ENCODE peak calls at places on chromosome 19, in ten cellular contexts. M is T-helper 17 cell; R is cardiac fibroblast; V is left lung; G is activated T-cell treated with anti-CD3 and anti-CD28 coated beads, Interleukin-2, amount 50 U/mL, for 72 hours; K is Kasumi-1; H is activated T-helper 1 cell treated with anti-CD3 and anti-CD28 coated beads, Interleukin-2, amount 50 U/mL, for 16 hours; T is EH; L is NCI-H1092 treated with DMSO at 0.1 percent for 48 hours; E is AG20443. W is an unnamed sample.

GRCh38 chr19:30394481-30395151 is 22.4 kb downstream of the ZNF536 start:
- DNase-seq in M (no peak), R (no peak), V (no peak), G (no peak), K (no peak), H (no peak), T (no peak), L (no peak), E (no peak), W (no peak)

GRCh38 chr19:32537626-32538025 is 43.4 kb upstream of the PDCD5 start:
- DNase-seq in M (no peak), R (no peak), V (no peak), G (no peak), K (no peak), H (no peak), T (no peak), L (no peak), E (no peak), W (no peak)

GRCh38 chr19:33175156-33175782 is 18.9 kb upstream of the LRP3 start:
- DNase-seq in M (no peak), R (no peak), V (no peak), G (no peak), K (no peak), H (no peak), T (no peak), L (no peak), E (no peak), W (no peak)

GRCh38 chr19:13840751-13841338 is 36.1 kb upstream of the NANOS3 start:
- DNase-seq in M (no peak), R (peak), V (no peak), G (no peak), K (no peak), H (no peak), T (no peak), L (no peak), E (no peak), W (no peak)

GRCh38 chr19:4730740-4731171 is 7.1 kb upstream of the DPP9 start:
- DNase-seq in M (peak), R (peak), V (no peak), G (peak), K (peak), H (peak), T (peak), L (no peak), E (peak), W (no peak)

GRCh38 chr19:40604647-40605200 is 3.6 kb downstream of the LTBP4 start:
- DNase-seq in M (no peak), R (no peak), V (no peak), G (no peak), K (no peak), H (no peak), T (no peak), L (no peak), E (no peak), W (no peak)

GRCh38 chr19:11208526-11209471 is 11.5 kb upstream of the KANK2 start:
- DNase-seq in M (no peak), R (no peak), V (no peak), G (no peak), K (no peak), H (no peak), T (peak), L (no peak), E (peak), W (no peak)

GRCh38 chr19:51341066-51341465 is 873 bp downstream of the VSIG10L start:
- DNase-seq in M (no peak), R (no peak), V (no peak), G (no peak), K (no peak), H (no peak), T (no peak), L (no peak), E (no peak), W (no peak)

GRCh38 chr19:15466851-15467733 is 2.7 kb upstream of the RASAL3 start:
- DNase-seq in M (no peak), R (peak), V (no peak), G (peak), K (peak), H (peak), T (peak), L (no peak), E (no peak), W (no peak)

GRCh38 chr19:33413868-33414666 is 40.6 kb downstream of the CEBPG start:
- DNase-seq in M (no peak), R (no peak), V (no peak), G (no peak), K (no peak), H (no peak), T (no peak), L (no peak), E (no peak), W (no peak)

GRCh38 chr19:54165222-54165621 is 5.7 kb upstream of the LENG1 start:
- DNase-seq in M (no peak), R (no peak), V (no peak), G (no peak), K (no peak), H (no peak), T (no peak), L (no peak), E (no peak), W (no peak)

GRCh38 chr19:16456652-16457194 is 15.0 kb downstream of the EPS15L1 start:
- DNase-seq in M (no peak), R (no peak), V (no peak), G (no peak), K (peak), H (no peak), T (peak), L (no peak), E (no peak), W (peak)

GRCh38 chr19:55447421-55448174 is 4.5 kb upstream of the SHISA7 start:
- DNase-seq in M (no peak), R (peak), V (no peak), G (no peak), K (peak), H (no peak), T (peak), L (peak), E (peak), W (no peak)

GRCh38 chr19:628168-628567 is 5.2 kb downstream of the POLRMT start:
- DNase-seq in M (no peak), R (no peak), V (no peak), G (no peak), K (no peak), H (no peak), T (no peak), L (no peak), E (no peak), W (peak)

GRCh38 chr19:53877361-53877766 is 4.6 kb upstream of the PRKCG start:
- DNase-seq in M (no peak), R (peak), V (no peak), G (peak), K (no peak), H (peak), T (peak), L (no peak), E (no peak), W (no peak)

GRCh38 chr19:860481-861098 is 1.1 kb downstream of the CFD start:
- DNase-seq in M (peak), R (peak), V (no peak), G (peak), K (peak), H (peak), T (peak), L (no peak), E (peak), W (no peak)

W was measured in H1.